ENCODE peak calls at places on chromosomes 5 and 9, in seven cellular contexts. K is type B pancreatic cell, R is H54, S is NCI-H2081, Y is pancreas, T is HS-27A, O is GM12891. D is an unnamed sample.

GRCh38 chr5:72101828-72102227 is 5.4 kb upstream of the MAP1B start:
- DNase-seq in K (no peak), R (no peak), S (no peak), Y (no peak), T (no peak), O (no peak), D (no peak)

GRCh38 chr9:38298503-38298902 is 94.0 kb upstream of the ALDH1B1 start:
- DNase-seq in K (no peak), R (no peak), S (no peak), Y (no peak), T (no peak), O (no peak), D (no peak)

GRCh38 chr5:35478856-35479682 is 138.6 kb upstream of the SPEF2 start:
- DNase-seq in K (no peak), R (peak; percentile 15), S (no peak), Y (no peak), T (no peak), O (no peak), D (no peak)

GRCh38 chr9:137494550-137495351 is 35.6 kb upstream of the NSMF start:
- DNase-seq in K (no peak), R (no peak), S (no peak), Y (no peak), T (no peak), O (no peak), D (no peak)

GRCh38 chr9:31372796-31373587 is 1011.5 kb upstream of the ACO1 start:
- DNase-seq in K (no peak), R (no peak), S (no peak), Y (no peak), T (no peak), O (no peak), D (no peak)

GRCh38 chr5:136202800-136203199 is 9.8 kb upstream of the SMIM32 start:
- DNase-seq in K (peak; percentile 65), R (no peak), S (no peak), Y (no peak), T (no peak), O (no peak), D (no peak)

GRCh38 chr9:101443358-101443757 is 7.8 kb upstream of the ALDOB start:
- DNase-seq in K (no peak), R (no peak), S (peak; percentile 85), Y (peak; percentile 73), T (no peak), O (no peak), D (no peak)

GRCh38 chr5:16540421-16540820 is 74.8 kb upstream of the ZNF622 start:
- DNase-seq in K (no peak), R (peak; percentile 63), S (no peak), Y (no peak), T (peak; percentile 38), O (no peak), D (no peak)

GRCh38 chr5:148387325-148387724 is 3.6 kb downstream of the FBXO38 start:
- DNase-seq in K (no peak), R (no peak), S (no peak), Y (no peak), T (no peak), O (no peak), D (no peak)

GRCh38 chr5:139682016-139682975 is 34.1 kb downstream of the CXXC5 start:
- DNase-seq in K (no peak), R (no peak), S (no peak), Y (peak; percentile 54), T (no peak), O (no peak), D (no peak)

GRCh38 chr5:181081989-181082388 is 41.9 kb downstream of the BTNL9 start:
- DNase-seq in K (no peak), R (no peak), S (no peak), Y (no peak), T (no peak), O (no peak), D (no peak)

GRCh38 chr9:137970686-137971476 is 93.3 kb downstream of the CACNA1B start:
- DNase-seq in K (peak; percentile 62), R (no peak), S (no peak), Y (no peak), T (no peak), O (no peak), D (no peak)

GRCh38 chr5:39519566-39520231 is 94.9 kb upstream of the DAB2 start:
- DNase-seq in K (no peak), R (no peak), S (no peak), Y (no peak), T (peak; percentile 66), O (no peak), D (no peak)

GRCh38 chr5:17732351-17732923 is 98.2 kb downstream of the TAF11L14 start:
- DNase-seq in K (no peak), R (no peak), S (no peak), Y (no peak), T (no peak), O (no peak), D (no peak)

GRCh38 chr5:18483386-18483785 is 849.1 kb downstream of the TAF11L14 start:
- DNase-seq in K (no peak), R (no peak), S (no peak), Y (no peak), T (peak; percentile 27), O (no peak), D (no peak)

GRCh38 chr5:55865831-55866230 is 14.7 kb downstream of the IL31RA start:
- DNase-seq in K (no peak), R (no peak), S (no peak), Y (no peak), T (no peak), O (no peak), D (no peak)

GRCh38 chr9:96418920-96419690 is 935 bp upstream of the ZNF367 start:
- DNase-seq in K (peak; percentile 80), R (peak; percentile 78), S (peak; percentile 83), Y (peak; percentile 80), T (peak; percentile 70), O (peak; percentile 32), D (peak; percentile 73)

GRCh38 chr9:15144567-15145174 is 162.3 kb downstream of the TTC39B start:
- DNase-seq in K (no peak), R (no peak), S (no peak), Y (no peak), T (no peak), O (no peak), D (no peak)

D was measured in activated naive CD8-positive, alpha-beta T cell treated with anti-CD3 and anti-CD28 coated beads, Interleukin-2, amount 50 U/mL, for 24 hours.